ENCODE peak calls at places on chromosomes 4 and X, in five cellular contexts. B is endodermal cell, S is heart left ventricle, D is mesothelial cell of epicardium, M is fibroblast of pulmonary artery. J is an unnamed sample.

GRCh38 chrX:35890699-35891098 is 28.8 kb upstream of the CFAP47 start:
- DNase-seq in D (no peak), B (peak; percentile 68), M (peak; percentile 33), S (no peak), J (peak; percentile 24)

GRCh38 chr4:7236847-7237246 is 44.5 kb downstream of the SORCS2 start:
- DNase-seq in D (no peak), B (no peak), S (peak; percentile 68), M (peak; percentile 14), J (no peak)

GRCh38 chrX:108165349-108166111 is 74.0 kb downstream of the ATG4A start:
- DNase-seq in D (no peak), B (peak; percentile 80), S (no peak), M (peak; percentile 72), J (peak; percentile 20)

GRCh38 chrX:29530520-29530919 is 684.8 kb upstream of the MAGEB2 start:
- DNase-seq in S (no peak), M (peak; percentile 70), D (no peak), B (no peak), J (no peak)

GRCh38 chrX:135707880-135708279 is 5.6 kb upstream of the CT45A1 start:
- DNase-seq in S (no peak), M (no peak), D (no peak), B (peak; percentile 82), J (peak; percentile 3)

GRCh38 chr4:188387134-188387791 is 248.0 kb downstream of the TRIML1 start:
- DNase-seq in M (peak; percentile 4), B (no peak), D (no peak), S (no peak), J (no peak)

GRCh38 chr4:150381671-150382427 is 200.1 kb upstream of the MAB21L2 start:
- DNase-seq in B (no peak), D (no peak), S (no peak), M (peak; percentile 43), J (no peak)

GRCh38 chr4:87734936-87735335 is 64.4 kb upstream of the IBSP start:
- DNase-seq in B (no peak), S (no peak), M (no peak), D (no peak), J (no peak)

GRCh38 chrX:9520211-9520590 is 55.3 kb downstream of the TBL1X start:
- DNase-seq in M (no peak), S (no peak), B (no peak), D (no peak), J (no peak)

GRCh38 chrX:104156630-104157529 is at the start of gene SLC25A53:
- DNase-seq in M (peak; percentile 81), D (peak; percentile 60), B (peak; percentile 91), S (peak; percentile 82), J (peak; percentile 73)

DNA sequence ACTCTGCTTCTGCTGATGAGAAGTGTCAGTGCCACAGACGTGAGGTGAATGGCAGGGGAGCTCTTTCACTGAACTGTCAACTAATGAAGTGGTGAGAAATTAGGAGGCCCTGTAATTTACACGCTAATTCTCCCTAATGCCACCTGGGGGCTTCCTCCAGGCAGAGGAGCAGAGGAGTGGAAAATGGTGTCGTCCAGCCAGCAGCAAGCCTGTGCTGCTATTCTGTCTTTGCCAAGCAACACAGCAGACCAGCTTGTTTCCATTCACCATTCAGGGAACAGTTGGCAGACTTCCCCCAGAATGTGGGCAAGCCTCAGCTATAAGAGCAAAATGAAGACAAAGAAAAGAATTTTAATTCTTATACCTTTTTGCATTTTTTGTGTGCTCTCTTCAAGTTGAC is 245.2 kb upstream of the TET2 start:
- DNase-seq in S (no peak), M (peak; percentile 29), D (no peak), B (peak; percentile 63), J (no peak)
- TF ChIP-seq CTCF in S (no peak), M (peak; percentile 12), D (no peak), B (peak; percentile 53), J (no peak)

DNA sequence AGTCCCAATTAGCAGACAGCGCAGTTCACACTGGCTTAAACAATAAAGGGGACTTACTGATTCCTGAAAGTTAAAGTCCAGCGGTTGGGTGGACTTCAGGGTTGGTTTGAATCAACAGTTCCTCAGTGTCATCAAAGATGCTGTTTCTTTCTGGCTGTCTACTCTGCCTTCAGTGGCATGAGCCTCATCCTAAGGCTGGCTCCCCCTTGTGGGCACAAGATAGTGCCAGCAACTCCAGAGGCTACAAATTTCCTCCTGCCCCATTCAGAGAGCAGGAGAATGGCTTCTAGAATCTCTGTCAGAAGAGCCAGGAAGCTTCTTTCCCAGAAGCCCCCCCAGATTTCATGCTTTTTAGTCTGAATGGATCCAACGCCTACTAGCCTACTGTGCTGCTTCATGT is 82.4 kb upstream of the MTM1 start:
- DNase-seq in B (peak; percentile 79), M (peak; percentile 71), D (no peak), S (peak; percentile 57), J (peak; percentile 33)
- TF ChIP-seq CTCF in B (peak; percentile 78), M (peak; percentile 67), D (no peak), S (peak; percentile 47), J (peak; percentile 47)

GRCh38 chr4:5826437-5827107 is 66.3 kb downstream of the CRMP1 start:
- DNase-seq in B (no peak), D (no peak), M (no peak), S (no peak), J (no peak)

GRCh38 chr4:5824227-5824626 is 68.7 kb downstream of the CRMP1 start:
- DNase-seq in D (no peak), B (no peak), S (no peak), M (peak; percentile 37), J (no peak)

GRCh38 chr4:5823542-5824211 is 69.2 kb downstream of the CRMP1 start:
- DNase-seq in S (no peak), M (no peak), D (no peak), B (no peak), J (no peak)

GRCh38 chr4:5825642-5826041 is 67.2 kb downstream of the CRMP1 start:
- DNase-seq in S (no peak), D (no peak), B (no peak), M (no peak), J (no peak)

DNA sequence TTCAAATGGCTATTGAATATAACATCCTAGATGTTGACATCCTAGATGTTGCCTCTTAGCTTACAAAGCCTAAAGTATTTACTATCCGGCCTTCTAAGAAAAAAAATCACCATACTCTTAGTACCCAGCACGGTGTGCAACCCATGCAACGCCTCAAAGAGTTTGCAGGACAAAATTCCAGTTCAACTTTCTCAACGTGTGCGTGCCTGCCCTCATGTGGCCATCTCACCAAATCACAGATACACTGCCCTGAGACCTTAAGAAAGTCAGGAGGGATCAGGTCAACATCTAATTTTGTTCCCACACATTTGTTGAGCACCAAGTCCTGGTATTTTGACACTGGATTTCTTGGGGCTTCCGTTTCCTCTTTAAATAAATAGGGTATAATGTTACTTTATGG is 68.3 kb downstream of the CRMP1 start:
- DNase-seq in B (peak; percentile 65), D (no peak), S (no peak), M (peak; percentile 65), J (no peak)
- TF ChIP-seq CTCF in B (peak; percentile 78), D (no peak), S (no peak), M (peak; percentile 66), J (peak; percentile 39)

GRCh38 chr4:1130318-1131186 is 17.2 kb upstream of the RNF212 start:
- DNase-seq in S (peak; percentile 56), D (peak; percentile 79), M (peak; percentile 86), B (peak; percentile 88), J (peak; percentile 74)
- TF ChIP-seq CTCF in S (peak; percentile 98), D (peak; percentile 97), M (peak; percentile 100), B (peak; percentile 98), J (peak; percentile 99)

DNA sequence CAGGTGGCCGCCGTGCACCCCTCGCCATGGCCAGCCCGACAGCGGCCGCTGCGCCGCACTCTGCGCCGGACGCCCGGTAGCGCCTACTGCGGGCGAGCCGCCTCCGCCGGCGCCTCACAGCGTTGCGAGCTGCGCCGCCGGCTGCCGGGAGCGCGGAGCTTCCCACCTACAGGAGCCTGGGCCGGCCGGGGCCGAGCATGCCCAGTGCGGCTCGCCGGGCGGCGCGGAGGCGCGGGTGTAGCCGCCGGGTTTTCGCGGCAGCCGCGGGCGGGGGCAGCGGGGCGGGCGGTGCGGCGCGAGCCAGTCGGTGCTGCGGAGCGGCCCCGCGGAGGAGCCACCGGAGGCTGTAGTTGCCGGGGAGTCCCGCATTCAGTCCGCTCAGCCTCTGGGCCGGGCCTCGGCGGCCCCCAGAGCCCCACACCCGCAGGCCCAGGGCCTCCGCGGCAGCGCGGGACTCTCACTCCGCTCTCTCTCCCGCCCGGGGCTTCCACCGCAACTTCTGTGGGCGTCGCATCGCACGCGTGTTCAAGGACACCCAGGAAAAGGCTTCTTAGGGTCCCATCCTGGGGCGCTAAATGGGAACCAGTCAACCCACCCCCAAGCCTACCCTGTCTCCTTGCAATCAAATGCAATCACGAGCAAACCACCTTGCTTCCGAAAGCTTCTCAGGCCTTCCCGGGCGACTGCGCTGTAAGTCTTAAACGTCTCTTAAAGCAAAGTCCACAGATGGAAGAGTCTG is at the start of gene MFAP3L:
- DNase-seq in B (peak; percentile 94), M (peak; percentile 90), D (peak; percentile 95), S (peak; percentile 90), J (peak; percentile 91)
- TF ChIP-seq CTCF in B (no peak), M (no peak), D (no peak), S (peak; percentile 9), J (no peak)

DNA sequence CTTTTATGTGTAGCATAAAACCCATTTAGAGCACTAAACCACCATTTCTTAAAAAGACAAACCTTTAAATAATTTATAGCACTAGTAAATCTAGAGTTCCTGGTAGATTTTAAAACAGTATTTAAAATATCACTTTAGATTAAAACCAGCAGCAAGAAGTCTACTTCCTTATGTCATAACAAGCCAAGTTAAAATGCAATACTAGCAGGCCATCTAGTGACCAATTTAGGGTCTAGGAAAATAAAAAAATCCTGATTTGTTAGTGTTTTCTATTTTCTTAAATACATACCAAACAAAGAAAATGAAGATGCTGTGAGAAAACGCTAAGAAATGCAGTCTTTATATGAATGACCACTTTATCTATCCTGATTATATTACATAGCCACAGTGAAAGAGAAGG is 53.9 kb downstream of the PAPSS1 start:
- DNase-seq in D (no peak), B (no peak), M (peak; percentile 71), S (no peak), J (no peak)
- TF ChIP-seq CTCF in D (peak; percentile 34), B (peak; percentile 63), M (peak; percentile 49), S (peak; percentile 29), J (peak; percentile 21)

GRCh38 chrX:77447339-77448149 is at the start of gene FGF16:
- DNase-seq in M (no peak), D (peak; percentile 40), S (no peak), B (peak; percentile 66), J (peak; percentile 33)

GRCh38 chrX:77444075-77444474 is 3.1 kb upstream of the FGF16 start:
- DNase-seq in S (no peak), M (no peak), B (no peak), D (no peak), J (no peak)

GRCh38 chrX:77446840-77447239 is 349 bp upstream of the FGF16 start:
- DNase-seq in D (no peak), M (peak; percentile 21), S (no peak), B (peak; percentile 53), J (peak; percentile 5)

GRCh38 chrX:77448170-77448569 is 981 bp downstream of the FGF16 start:
- DNase-seq in D (no peak), M (no peak), S (no peak), B (no peak), J (no peak)

GRCh38 chrX:77446029-77446585 is 1.1 kb upstream of the FGF16 start:
- DNase-seq in M (no peak), D (no peak), S (no peak), B (peak; percentile 83), J (peak; percentile 35)
- TF ChIP-seq CTCF in M (peak; percentile 12), D (no peak), S (peak; percentile 12), B (peak; percentile 79), J (peak; percentile 39)

GRCh38 chrX:13750204-13750603 is 15.7 kb downstream of the OFD1 start:
- DNase-seq in B (no peak), S (no peak), D (no peak), M (peak; percentile 55), J (no peak)
- TF ChIP-seq CTCF in B (peak; percentile 77), S (peak; percentile 55), D (no peak), M (peak; percentile 56), J (peak; percentile 41)

J was measured in nephron progenitor cell.